ENCODE peak calls at places on chromosomes 12 and 14, in nine cellular contexts. R is AG04450; L is K562; C is aorta; X is CD4-positive, CD25-positive, alpha-beta regulatory T cell; Y is colonic mucosa; N is heart right ventricle; H is CD8-positive, alpha-beta T cell; J is Peyer's patch. U is an unnamed sample.

GRCh38 chr12:19434538-19434937 is 4.8 kb upstream of the AEBP2 start:
- DNase-seq in R (no peak), L (no peak), C (no peak), X (no peak), Y (no peak), N (no peak), H (no peak), J (no peak), U (no peak)

GRCh38 chr12:126038434-126038833 is 973.2 kb downstream of the AACS start:
- DNase-seq in R (no peak), L (no peak), C (no peak), X (no peak), Y (no peak), N (no peak), H (no peak), J (no peak), U (no peak)

GRCh38 chr12:110615171-110615570 is 1.2 kb downstream of the TCTN1 start:
- DNase-seq in R (no peak), L (no peak), C (no peak), X (no peak), Y (no peak), N (no peak), H (no peak), J (no peak), U (no peak)

GRCh38 chr12:5511644-5512584 is 80.0 kb downstream of the NTF3 start:
- DNase-seq in R (peak; percentile 23), L (peak; percentile 31), C (peak; percentile 91), X (no peak), Y (peak; percentile 52), N (peak; percentile 55), H (no peak), J (no peak), U (no peak)

GRCh38 chr12:20792971-20793370 is 17.5 kb upstream of the SLCO1B3 start:
- DNase-seq in R (no peak), L (no peak), C (no peak), X (no peak), Y (no peak), N (no peak), H (no peak), J (no peak), U (no peak)

GRCh38 chr12:113439606-113440030 is 17.4 kb downstream of the SDSL start:
- DNase-seq in R (no peak), L (peak; percentile 77), C (no peak), X (no peak), Y (no peak), N (no peak), H (no peak), J (no peak), U (no peak)

GRCh38 chr14:91170504-91171121 is 56.7 kb downstream of the DGLUCY start:
- DNase-seq in R (no peak), L (no peak), C (no peak), X (no peak), Y (no peak), N (peak; percentile 48), H (no peak), J (no peak), U (no peak)

GRCh38 chr12:92356405-92356804 is 210.8 kb upstream of the BTG1 start:
- DNase-seq in R (no peak), L (no peak), C (no peak), X (no peak), Y (no peak), N (no peak), H (no peak), J (no peak), U (no peak)

GRCh38 chr14:35079742-35080141 is 33.7 kb downstream of the FAM177A1 start:
- DNase-seq in R (no peak), L (no peak), C (no peak), X (no peak), Y (no peak), N (no peak), H (no peak), J (no peak), U (no peak)

GRCh38 chr12:130633771-130634170 is 82.3 kb downstream of the RIMBP2 start:
- DNase-seq in R (no peak), L (no peak), C (no peak), X (no peak), Y (peak; percentile 27), N (no peak), H (no peak), J (no peak), U (no peak)

GRCh38 chr14:23895480-23895879 is 58.1 kb upstream of the DHRS4 start:
- DNase-seq in R (no peak), L (no peak), C (no peak), X (no peak), Y (no peak), N (no peak), H (no peak), J (no peak), U (no peak)

GRCh38 chr12:1993871-1994371 is 10.3 kb downstream of the DCP1B start:
- DNase-seq in R (peak; percentile 72), L (no peak), C (no peak), X (peak; percentile 11), Y (peak; percentile 54), N (no peak), H (no peak), J (peak; percentile 78), U (no peak)

GRCh38 chr12:65557425-65558167 is 266.7 kb upstream of the HMGA2 start:
- DNase-seq in R (no peak), L (no peak), C (no peak), X (no peak), Y (no peak), N (no peak), H (no peak), J (no peak), U (no peak)

GRCh38 chr14:50333010-50333409 is 20.9 kb downstream of the DMAC2L start:
- DNase-seq in R (no peak), L (no peak), C (no peak), X (no peak), Y (no peak), N (no peak), H (no peak), J (no peak), U (no peak)

GRCh38 chr12:47021298-47021697 is 58.1 kb upstream of the PCED1B start:
- DNase-seq in R (peak; percentile 68), L (peak; percentile 32), C (no peak), X (no peak), Y (no peak), N (no peak), H (no peak), J (no peak), U (peak; percentile 56)

GRCh38 chr12:40730281-40730680 is 38.0 kb downstream of the CNTN1 start:
- DNase-seq in R (no peak), L (no peak), C (no peak), X (no peak), Y (no peak), N (no peak), H (no peak), J (no peak), U (no peak)

GRCh38 chr14:91872011-91872476 is 4.7 kb upstream of the TC2N start:
- DNase-seq in R (no peak), L (no peak), C (no peak), X (peak; percentile 27), Y (no peak), N (no peak), H (no peak), J (peak; percentile 67), U (no peak)

GRCh38 chr14:103474893-103475292 is 47.7 kb downstream of the CKB start:
- DNase-seq in R (no peak), L (no peak), C (no peak), X (no peak), Y (no peak), N (no peak), H (no peak), J (no peak), U (no peak)

GRCh38 chr12:101551362-101552114 is 43.2 kb upstream of the MYBPC1 start:
- DNase-seq in R (no peak), L (no peak), C (no peak), X (no peak), Y (no peak), N (no peak), H (no peak), J (no peak), U (no peak)

GRCh38 chr12:101552277-101552676 is 42.5 kb upstream of the MYBPC1 start:
- DNase-seq in R (peak; percentile 51), L (no peak), C (no peak), X (no peak), Y (no peak), N (peak; percentile 16), H (no peak), J (no peak), U (no peak)

DNA sequence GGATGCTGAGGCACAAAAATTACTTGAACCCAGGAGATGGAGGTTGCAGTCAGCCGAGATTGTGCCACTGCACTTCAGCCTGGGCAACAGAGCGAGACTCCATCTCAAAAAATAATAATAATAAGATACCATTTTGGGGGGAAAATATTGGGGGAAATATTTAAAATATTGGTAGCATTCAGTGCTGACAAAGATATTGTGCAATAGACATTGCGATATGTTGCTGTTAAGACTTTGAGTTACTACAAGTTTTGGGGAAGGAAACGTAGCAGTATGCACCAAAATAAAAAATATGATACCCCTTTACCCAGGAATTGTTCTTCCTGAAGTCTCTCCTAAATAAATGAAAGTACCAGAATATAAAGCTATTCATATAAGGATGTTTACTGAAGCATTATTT is 37.7 kb upstream of the MYBPC1 start:
- DNase-seq in R (no peak), L (no peak), C (no peak), X (no peak), Y (no peak), N (no peak), H (no peak), J (no peak), U (no peak)
- H3K9me3 ChIP-seq in R (no peaks in the 10 kb centered on the region), L (no peaks in the 10 kb centered on the region), C (peaks cover 1% of the 10 kb centered on the region), X (no peaks in the 10 kb centered on the region), Y (no peaks in the 10 kb centered on the region), N (peaks cover 4% of the 10 kb centered on the region), H (no peaks in the 10 kb centered on the region), J (no peaks in the 10 kb centered on the region), U (no peaks in the 10 kb centered on the region)

GRCh38 chr12:38053655-38054464 is 262.7 kb upstream of the ALG10B start:
- DNase-seq in R (no peak), L (peak; percentile 18), C (no peak), X (no peak), Y (peak; percentile 48), N (no peak), H (no peak), J (no peak), U (no peak)

GRCh38 chr12:38056701-38057689 is 259.6 kb upstream of the ALG10B start:
- DNase-seq in R (no peak), L (no peak), C (no peak), X (no peak), Y (no peak), N (no peak), H (no peak), J (no peak), U (no peak)

GRCh38 chr12:38053113-38053512 is 263.5 kb upstream of the ALG10B start:
- DNase-seq in R (no peak), L (no peak), C (no peak), X (no peak), Y (no peak), N (no peak), H (no peak), J (no peak), U (no peak)
- H3K9me3 ChIP-seq in R (peaks cover 81% of the 10 kb centered on the region), L (no peaks in the 10 kb centered on the region), C (no peaks in the 10 kb centered on the region), X (peaks cover 30% of the 10 kb centered on the region), Y (no peaks in the 10 kb centered on the region), N (peaks cover 8% of the 10 kb centered on the region), H (no peaks in the 10 kb centered on the region), J (no peaks in the 10 kb centered on the region), U (no peaks in the 10 kb centered on the region)

GRCh38 chr12:34402899-34403705 is 380.8 kb downstream of the ALG10 start:
- DNase-seq in R (no peak), L (peak; percentile 1), C (peak; percentile 60), X (no peak), Y (peak; percentile 10), N (peak; percentile 2), H (no peak), J (peak; percentile 24), U (no peak)
- H3K9me3 ChIP-seq in R (peaks cover 91% of the 10 kb centered on the region), L (no peaks in the 10 kb centered on the region), C (peaks cover 11% of the 10 kb centered on the region), X (peaks cover 95% of the 10 kb centered on the region), Y (no peaks in the 10 kb centered on the region), N (peaks cover 34% of the 10 kb centered on the region), H (peaks cover 9% of the 10 kb centered on the region), J (no peaks in the 10 kb centered on the region), U (no peaks in the 10 kb centered on the region)

GRCh38 chr14:62432955-62433354 is 612.3 kb downstream of the KCNH5 start:
- DNase-seq in R (no peak), L (no peak), C (no peak), X (no peak), Y (no peak), N (no peak), H (no peak), J (no peak), U (no peak)
- H3K9me3 ChIP-seq in R (peaks cover 14% of the 10 kb centered on the region), L (no peaks in the 10 kb centered on the region), C (no peaks in the 10 kb centered on the region), X (peaks cover 12% of the 10 kb centered on the region), Y (no peaks in the 10 kb centered on the region), N (peaks cover 51% of the 10 kb centered on the region), H (no peaks in the 10 kb centered on the region), J (no peaks in the 10 kb centered on the region), U (peaks cover 18% of the 10 kb centered on the region)

U was measured in tibial nerve.